ENCODE peak calls at places on chromosomes 11 and 22, in five cellular contexts. One of them, this sample, is unnamed.

GRCh38 chr11:120032766-120033390 is 105.0 kb downstream of the TRIM29 start:
- DNase-seq in foreskin fibroblast: no peak
- DNase-seq in lower leg skin: no peak
- DNase-seq in central memory CD4-positive, alpha-beta T cell: no peak
- DNase-seq in activated naive CD4-positive, alpha-beta T cell treated with anti-CD3 and anti-CD28 coated beads, Interleukin-2, amount 50 U/mL, for 16 hours: no peak
- DNase-seq in this sample: no peak

GRCh38 chr22:42439821-42440674 is 7.8 kb upstream of the NFAM1 start:
- DNase-seq in foreskin fibroblast: peak
- DNase-seq in central memory CD4-positive, alpha-beta T cell: no peak
- DNase-seq in lower leg skin: no peak
- DNase-seq in activated naive CD4-positive, alpha-beta T cell treated with anti-CD3 and anti-CD28 coated beads, Interleukin-2, amount 50 U/mL, for 16 hours: no peak
- DNase-seq in this sample: no peak

GRCh38 chr11:65420506-65421203 is 1.9 kb upstream of the NEAT1 start:
- DNase-seq in central memory CD4-positive, alpha-beta T cell: no peak
- DNase-seq in lower leg skin: no peak
- DNase-seq in activated naive CD4-positive, alpha-beta T cell treated with anti-CD3 and anti-CD28 coated beads, Interleukin-2, amount 50 U/mL, for 16 hours: no peak
- DNase-seq in foreskin fibroblast: no peak
- DNase-seq in this sample: no peak

GRCh38 chr11:129302386-129303101 is 73.1 kb upstream of the BARX2 start:
- DNase-seq in central memory CD4-positive, alpha-beta T cell: no peak
- DNase-seq in lower leg skin: no peak
- DNase-seq in activated naive CD4-positive, alpha-beta T cell treated with anti-CD3 and anti-CD28 coated beads, Interleukin-2, amount 50 U/mL, for 16 hours: no peak
- DNase-seq in foreskin fibroblast: no peak
- DNase-seq in this sample: no peak

GRCh38 chr11:7494086-7494775 is 8.9 kb downstream of the OLFML1 start:
- DNase-seq in central memory CD4-positive, alpha-beta T cell: no peak
- DNase-seq in lower leg skin: no peak
- DNase-seq in foreskin fibroblast: no peak
- DNase-seq in activated naive CD4-positive, alpha-beta T cell treated with anti-CD3 and anti-CD28 coated beads, Interleukin-2, amount 50 U/mL, for 16 hours: no peak
- DNase-seq in this sample: no peak

GRCh38 chr22:39463931-39464390 is 7.1 kb downstream of the MGAT3 start:
- DNase-seq in foreskin fibroblast: peak
- DNase-seq in lower leg skin: no peak
- DNase-seq in activated naive CD4-positive, alpha-beta T cell treated with anti-CD3 and anti-CD28 coated beads, Interleukin-2, amount 50 U/mL, for 16 hours: no peak
- DNase-seq in central memory CD4-positive, alpha-beta T cell: no peak
- DNase-seq in this sample: no peak

GRCh38 chr11:120392791-120393190 is 56.6 kb downstream of the ARHGEF12 start:
- DNase-seq in foreskin fibroblast: peak
- DNase-seq in activated naive CD4-positive, alpha-beta T cell treated with anti-CD3 and anti-CD28 coated beads, Interleukin-2, amount 50 U/mL, for 16 hours: no peak
- DNase-seq in central memory CD4-positive, alpha-beta T cell: no peak
- DNase-seq in lower leg skin: no peak
- DNase-seq in this sample: no peak

GRCh38 chr11:47979378-47980092 is 824 bp upstream of the PTPRJ start:
- DNase-seq in central memory CD4-positive, alpha-beta T cell: no peak
- DNase-seq in activated naive CD4-positive, alpha-beta T cell treated with anti-CD3 and anti-CD28 coated beads, Interleukin-2, amount 50 U/mL, for 16 hours: no peak
- DNase-seq in foreskin fibroblast: peak
- DNase-seq in lower leg skin: no peak
- DNase-seq in this sample: no peak

GRCh38 chr11:126432525-126432924 is 77.0 kb downstream of the ST3GAL4 start:
- DNase-seq in activated naive CD4-positive, alpha-beta T cell treated with anti-CD3 and anti-CD28 coated beads, Interleukin-2, amount 50 U/mL, for 16 hours: no peak
- DNase-seq in central memory CD4-positive, alpha-beta T cell: no peak
- DNase-seq in foreskin fibroblast: no peak
- DNase-seq in lower leg skin: no peak
- DNase-seq in this sample: no peak

GRCh38 chr11:75425422-75425821 is 7.6 kb downstream of the KLHL35 start:
- DNase-seq in central memory CD4-positive, alpha-beta T cell: no peak
- DNase-seq in lower leg skin: no peak
- DNase-seq in foreskin fibroblast: no peak
- DNase-seq in activated naive CD4-positive, alpha-beta T cell treated with anti-CD3 and anti-CD28 coated beads, Interleukin-2, amount 50 U/mL, for 16 hours: no peak
- DNase-seq in this sample: no peak

GRCh38 chr22:30869996-30870395 is 98.6 kb downstream of the MORC2 start:
- DNase-seq in lower leg skin: no peak
- DNase-seq in activated naive CD4-positive, alpha-beta T cell treated with anti-CD3 and anti-CD28 coated beads, Interleukin-2, amount 50 U/mL, for 16 hours: no peak
- DNase-seq in central memory CD4-positive, alpha-beta T cell: no peak
- DNase-seq in foreskin fibroblast: no peak
- DNase-seq in this sample: no peak